ENCODE peak calls at places on chromosomes 1 and 21, in four cellular contexts. U is HEK293T, M is WTC11, N is K562. D is an unnamed sample.

GRCh38 chr1:235758931-235759330 is 107.8 kb downstream of the LYST start:
- DNase-seq in U (no peak), M (no peak), N (no peak), D (no peak)

GRCh38 chr1:228846952-228847351 is 111.7 kb downstream of the RHOU start:
- DNase-seq in U (no peak), M (no peak), N (no peak), D (no peak)

GRCh38 chr1:86704972-86705632 is 726 bp downstream of the SH3GLB1 start:
- DNase-seq in U (peak; percentile 64), M (peak; percentile 50), N (peak; percentile 60), D (peak; percentile 9)

GRCh38 chr1:94095744-94096469 is 25.0 kb downstream of the ABCA4 start:
- DNase-seq in U (no peak), M (no peak), N (no peak), D (peak; percentile 41)

GRCh38 chr1:93076268-93076667 is 2.8 kb upstream of the MTF2 start:
- DNase-seq in U (no peak), M (no peak), N (no peak), D (no peak)

GRCh38 chr1:183583466-183583865 is 6.8 kb downstream of the NCF2 start:
- DNase-seq in U (no peak), M (no peak), N (no peak), D (no peak)

GRCh38 chr1:196029410-196029809 is 578.8 kb downstream of the KCNT2 start:
- DNase-seq in U (no peak), M (no peak), N (no peak), D (no peak)

GRCh38 chr1:163211667-163212066 is 9.0 kb upstream of the RGS5 start:
- DNase-seq in U (no peak), M (no peak), N (no peak), D (no peak)

GRCh38 chr1:27864264-27864895 is 8.0 kb upstream of the THEMIS2 start:
- DNase-seq in U (no peak), M (no peak), N (no peak), D (no peak)

GRCh38 chr1:54547601-54548388 is at the start of gene ACOT11:
- DNase-seq in U (peak; percentile 24), M (peak; percentile 45), N (peak; percentile 45), D (peak; percentile 72)

GRCh38 chr21:45289655-45290515 is 2.2 kb upstream of the POFUT2 start:
- DNase-seq in U (no peak), M (no peak), N (peak; percentile 49), D (no peak)

GRCh38 chr1:34928865-34929496 is 469 bp downstream of the DLGAP3 start:
- DNase-seq in U (peak; percentile 48), M (no peak), N (peak; percentile 89), D (no peak)

GRCh38 chr1:69929278-69930057 is 275.9 kb downstream of the LRRC40 start:
- DNase-seq in U (no peak), M (no peak), N (no peak), D (no peak)

GRCh38 chr1:225368036-225368552 is 59.7 kb downstream of the LBR start:
- DNase-seq in U (no peak), M (no peak), N (no peak), D (no peak)

GRCh38 chr1:225378880-225379279 is 49.0 kb downstream of the LBR start:
- DNase-seq in U (peak; percentile 70), M (peak; percentile 81), N (no peak), D (peak; percentile 10)

GRCh38 chr1:225374996-225375395 is 52.8 kb downstream of the LBR start:
- DNase-seq in U (no peak), M (no peak), N (no peak), D (no peak)

GRCh38 chr1:225371366-225371765 is 56.5 kb downstream of the LBR start:
- DNase-seq in U (no peak), M (no peak), N (no peak), D (no peak)

GRCh38 chr1:225373155-225373554 is 54.7 kb downstream of the LBR start:
- DNase-seq in U (no peak), M (no peak), N (no peak), D (no peak)
- TF ChIP-seq ELF4 in U (no peak), M (no peak), N (no peak), D (no peak)

GRCh38 chr1:23194119-23194984 is 22.9 kb downstream of the HTR1D start:
- DNase-seq in U (no peak), M (no peak), N (no peak), D (no peak)
- TF ChIP-seq ELF4 in U (no peak), M (no peak), N (no peak), D (no peak)

DNA sequence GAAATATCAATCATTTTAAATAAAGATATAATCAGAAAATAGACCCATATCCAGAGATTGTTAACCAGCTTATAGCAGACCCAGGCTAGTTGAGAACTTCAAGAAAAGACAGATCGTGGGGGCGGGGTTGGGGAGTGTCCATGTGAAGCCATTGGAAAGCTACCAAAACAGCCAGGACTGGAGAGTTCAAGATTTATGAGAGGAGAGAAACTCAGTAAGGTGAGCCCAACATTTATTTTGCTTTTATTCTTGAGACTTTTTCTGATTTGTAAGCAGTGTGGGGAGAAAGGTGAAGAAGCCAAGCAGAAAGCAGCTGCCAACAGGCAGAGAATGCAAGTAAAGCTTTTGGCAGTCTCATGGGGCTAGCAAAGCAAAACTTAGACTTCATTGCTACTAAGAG is 179.8 kb downstream of the VPS13D start:
- DNase-seq in U (no peak), M (no peak), N (no peak), D (no peak)
- TF ChIP-seq ELF4 in U (no peak), M (no peak), N (no peak), D (no peak)

GRCh38 chr1:9655127-9655723 is 3.7 kb downstream of the PIK3CD start:
- DNase-seq in U (no peak), M (no peak), N (no peak), D (no peak)
- TF ChIP-seq ELF4 in U (no peak), M (no peak), N (no peak), D (no peak)

DNA sequence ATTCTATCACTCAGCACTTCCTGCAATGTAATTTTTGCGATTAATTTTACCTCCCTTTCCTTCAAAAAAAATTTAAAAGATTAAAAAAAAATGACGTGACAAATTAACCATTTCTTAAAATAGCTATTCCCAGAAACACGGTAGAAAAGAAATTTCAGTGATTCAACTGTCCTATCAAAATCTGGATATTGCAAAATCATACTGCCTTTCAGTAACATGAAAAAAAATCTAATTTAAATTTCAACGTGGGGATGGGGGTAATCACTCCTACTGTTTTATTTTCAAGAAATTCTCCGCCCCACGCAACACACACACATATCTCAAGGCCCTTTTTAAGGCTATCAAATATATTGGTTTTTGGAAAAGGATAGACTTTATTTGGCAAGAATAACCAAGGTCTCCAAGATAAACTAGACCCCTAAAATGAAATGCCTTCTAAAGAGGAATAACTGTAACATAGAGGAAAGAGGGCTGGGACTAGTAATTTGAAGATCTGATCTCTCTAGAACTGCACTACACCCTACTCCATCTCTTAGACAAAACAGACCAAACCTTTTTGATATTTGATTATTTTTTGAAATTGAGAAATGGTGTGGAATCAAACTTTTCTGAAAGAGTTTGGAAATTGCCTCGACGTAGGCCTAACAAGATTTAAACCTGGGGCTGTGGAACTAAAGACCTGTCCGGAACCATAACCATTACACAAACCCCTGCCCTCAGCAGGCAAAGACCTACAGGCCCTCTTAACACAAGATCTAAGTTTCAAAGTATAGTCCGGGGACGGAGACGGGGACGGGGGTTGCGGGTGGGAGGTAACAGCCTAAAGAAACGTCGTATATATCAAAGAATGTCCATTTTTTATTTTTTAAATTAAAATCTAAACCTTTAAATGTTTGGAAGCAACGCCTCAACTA is 945 bp downstream of the ARNT start:
- DNase-seq in U (peak; percentile 39), M (no peak), N (no peak), D (peak; percentile 10)
- TF ChIP-seq ELF4 in U (no peak), M (no peak), N (no peak), D (no peak)

DNA sequence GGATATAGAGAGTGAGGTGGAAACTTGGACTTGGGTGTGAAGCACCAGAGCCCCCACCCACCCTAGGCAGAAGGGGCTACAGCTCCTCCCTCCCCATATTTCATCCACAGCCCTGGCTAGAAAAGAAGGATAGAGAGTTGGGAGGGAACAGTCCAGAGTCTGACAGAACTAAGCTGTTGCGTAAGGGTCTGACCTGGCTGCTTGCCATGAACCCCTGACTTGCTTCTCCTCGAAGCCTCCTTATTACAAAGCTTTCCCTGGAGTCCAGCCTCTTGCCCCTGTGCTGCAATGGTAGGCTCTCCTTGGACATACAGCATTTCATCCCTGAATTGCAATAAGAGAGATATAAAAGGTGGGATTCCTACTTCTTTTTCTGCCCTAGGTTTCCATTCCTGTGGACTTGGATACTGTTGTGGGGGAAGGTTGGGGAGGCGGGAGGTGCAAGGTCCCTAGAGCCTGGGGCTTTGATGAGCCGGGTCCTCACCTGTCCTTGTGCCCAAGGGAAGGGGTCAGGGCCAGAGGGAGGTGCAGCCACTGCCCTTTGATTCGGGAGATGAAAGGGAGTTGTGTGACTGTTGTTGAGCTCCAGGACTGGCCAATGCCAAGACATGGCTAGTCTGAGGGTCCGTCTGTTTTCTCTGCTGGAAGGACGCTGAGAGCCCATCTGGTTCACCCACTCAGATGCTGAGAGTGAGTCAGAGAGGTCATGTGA is 2.7 kb downstream of the RHBG start:
- DNase-seq in U (no peak), M (no peak), N (no peak), D (peak; percentile 99)
- TF ChIP-seq ELF4 in U (no peak), M (no peak), N (no peak), D (no peak)

DNA sequence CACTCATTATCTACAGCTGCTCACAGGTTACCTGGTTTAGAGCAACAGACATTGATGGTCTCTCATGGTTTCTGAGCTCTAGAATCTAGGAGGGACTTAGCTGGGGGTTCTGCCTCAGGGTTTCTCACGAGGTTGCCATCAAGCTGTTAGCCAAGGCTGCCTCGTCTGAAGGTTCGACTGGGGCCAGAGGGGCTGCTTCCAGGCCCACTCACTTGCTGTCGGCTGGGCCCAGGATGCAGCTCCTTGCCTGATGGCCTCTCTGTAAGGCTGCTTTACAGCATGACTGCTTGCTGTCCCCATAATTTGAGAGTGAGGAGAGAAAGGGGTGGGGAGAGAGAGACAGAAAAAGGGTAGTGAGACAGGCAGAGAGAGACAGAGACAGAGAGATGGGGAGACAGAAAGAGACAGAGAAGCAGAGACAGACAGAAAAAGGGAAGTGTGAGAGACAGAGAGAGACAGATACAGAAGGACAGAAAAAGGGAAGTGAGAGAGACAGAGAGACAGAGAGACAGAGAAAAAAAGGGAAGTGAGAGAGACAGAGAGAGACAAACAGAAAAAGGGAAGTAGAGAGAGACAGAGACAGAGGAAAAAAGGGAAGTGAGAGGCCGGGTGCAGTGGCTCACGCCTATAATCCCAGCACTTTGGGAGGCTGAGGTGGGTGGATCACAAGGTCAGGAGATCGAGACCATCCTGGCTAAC is 106.8 kb upstream of the C1orf174 start:
- DNase-seq in U (no peak), M (no peak), N (no peak), D (no peak)
- TF ChIP-seq ELF4 in U (no peak), M (no peak), N (peak; percentile 60), D (no peak)

DNA sequence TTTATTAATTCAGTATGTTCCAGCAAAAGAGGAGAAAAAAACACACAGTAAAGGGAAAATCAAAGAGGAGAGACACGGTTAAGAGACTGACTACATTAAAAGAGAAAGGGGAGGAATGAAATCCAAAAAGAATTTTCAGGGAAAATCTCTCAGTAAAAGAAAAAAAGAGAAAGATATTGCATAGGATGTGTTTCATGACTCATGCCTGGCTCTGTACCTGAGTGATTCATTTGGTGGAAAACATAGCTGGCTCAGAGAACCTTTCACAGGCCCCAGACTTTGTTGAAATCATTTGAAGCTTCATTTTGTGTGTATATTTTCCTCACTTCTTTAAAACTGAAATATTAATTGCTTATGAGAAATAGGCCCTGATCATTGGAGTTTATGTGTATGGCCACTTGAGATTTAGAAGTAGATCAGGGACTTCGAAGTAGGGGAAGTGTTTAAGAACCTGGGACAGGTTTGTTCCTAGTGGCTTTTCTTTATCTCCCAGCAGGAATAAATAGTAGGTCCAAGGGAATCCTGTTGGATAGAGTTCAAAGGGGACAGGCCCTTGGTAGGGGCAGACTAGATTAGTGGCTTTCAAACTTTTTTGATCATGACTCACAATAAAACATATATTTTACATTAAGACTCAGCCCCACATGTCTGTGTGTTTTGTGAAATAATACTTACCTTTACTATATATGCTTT is 239.1 kb upstream of the SGIP1 start:
- DNase-seq in U (no peak), M (no peak), N (no peak), D (no peak)
- TF ChIP-seq ELF4 in U (no peak), M (no peak), N (no peak), D (no peak)

D was measured in HepG2.